ENCODE peak calls at places on chromosomes 3 and 15, in four cellular contexts. N, A, I and Z are unnamed samples.

GRCh38 chr3:30319713-30320112 is 286.7 kb upstream of the TGFBR2 start:
- DNase-seq in I (peak), N (no peak), A (peak), Z (peak)

GRCh38 chr3:188264231-188265213 is 110.6 kb downstream of the LPP start:
- DNase-seq in I (no peak), N (no peak), A (peak), Z (no peak)

GRCh38 chr15:100259266-100259665 is 82.5 kb downstream of the ADAMTS17 start:
- DNase-seq in I (no peak), A (no peak), N (no peak), Z (no peak)

GRCh38 chr3:18135083-18135814 is 289.9 kb downstream of the SATB1 start:
- DNase-seq in A (no peak), I (no peak), N (no peak), Z (no peak)

GRCh38 chr15:98682992-98683701 is 34.8 kb downstream of the IGF1R start:
- DNase-seq in N (no peak), I (no peak), A (no peak), Z (no peak)

GRCh38 chr15:89115547-89115946 is 27.3 kb downstream of the ABHD2 start:
- DNase-seq in N (no peak), I (no peak), A (no peak), Z (no peak)

GRCh38 chr15:75801859-75802593 is 41.2 kb upstream of the UBE2Q2 start:
- DNase-seq in A (peak), I (peak), N (peak), Z (peak)

GRCh38 chr15:41407341-41407740 is 5.0 kb upstream of the NDUFAF1 start:
- DNase-seq in I (no peak), A (no peak), N (no peak), Z (no peak)

GRCh38 chr3:24323272-24323671 is 171.4 kb downstream of the THRB start:
- DNase-seq in A (no peak), I (no peak), N (no peak), Z (no peak)

DNA sequence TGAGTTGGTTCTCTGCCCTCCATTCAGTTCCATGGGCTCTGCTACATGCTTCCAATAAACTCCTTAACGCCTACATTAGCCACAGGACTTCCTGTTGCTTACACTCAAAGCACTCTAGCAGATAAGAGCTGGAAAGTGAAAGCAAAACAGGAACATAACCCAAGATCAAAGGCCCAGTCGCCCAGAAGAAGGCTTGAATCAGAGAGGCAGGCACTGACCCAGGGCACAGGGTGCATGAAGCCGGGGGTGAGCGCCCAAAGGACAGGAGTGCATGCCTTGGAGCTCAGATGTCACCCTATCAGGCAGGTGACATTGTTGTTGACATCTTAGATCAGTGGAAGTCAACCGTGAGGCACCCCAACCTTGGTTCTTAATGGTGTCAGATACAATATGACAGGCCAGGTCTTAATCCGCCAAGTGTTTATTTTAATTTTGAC is 235.1 kb downstream of the UACA start:
- DNase-seq in I (no peak), N (no peak), A (peak), Z (peak)
- TF ChIP-seq ELF1 in I (no peak), N (peak), A (peak), Z (no peak)

DNA sequence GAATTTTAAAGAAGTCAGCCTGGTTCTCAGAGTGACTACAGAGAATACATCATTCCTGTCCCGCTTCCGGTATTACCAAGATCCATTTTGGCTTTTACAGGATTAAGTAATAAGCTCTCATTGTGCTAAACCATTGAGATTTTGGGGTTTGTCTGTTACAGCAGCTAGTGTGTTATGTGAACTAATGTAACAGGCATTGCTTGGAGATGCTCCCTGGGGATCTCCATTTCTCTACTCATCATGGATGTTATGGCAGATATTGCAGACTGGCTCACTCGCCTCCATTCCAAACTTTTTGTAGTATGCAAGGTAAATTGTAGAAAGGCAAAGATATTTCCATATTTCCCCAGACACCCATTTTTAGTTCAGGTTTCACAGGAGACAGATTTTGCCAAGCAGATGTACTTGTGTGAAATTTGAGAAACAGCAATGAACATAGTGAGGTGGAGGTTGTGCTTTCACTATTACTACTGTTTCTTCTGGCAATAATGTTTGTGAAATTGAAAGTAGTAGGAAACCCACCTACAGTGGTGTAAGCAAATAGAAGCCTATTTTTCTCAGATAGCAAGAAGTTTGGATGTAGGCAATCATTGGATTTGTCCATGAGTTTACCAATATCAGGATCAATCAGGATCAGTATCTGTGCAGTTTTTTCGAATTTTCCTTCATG is 177.1 kb upstream of the GALNT15 start:
- DNase-seq in I (no peak), N (no peak), A (no peak), Z (no peak)
- TF ChIP-seq ELF1 in I (no peak), N (no peak), A (no peak), Z (no peak)

DNA sequence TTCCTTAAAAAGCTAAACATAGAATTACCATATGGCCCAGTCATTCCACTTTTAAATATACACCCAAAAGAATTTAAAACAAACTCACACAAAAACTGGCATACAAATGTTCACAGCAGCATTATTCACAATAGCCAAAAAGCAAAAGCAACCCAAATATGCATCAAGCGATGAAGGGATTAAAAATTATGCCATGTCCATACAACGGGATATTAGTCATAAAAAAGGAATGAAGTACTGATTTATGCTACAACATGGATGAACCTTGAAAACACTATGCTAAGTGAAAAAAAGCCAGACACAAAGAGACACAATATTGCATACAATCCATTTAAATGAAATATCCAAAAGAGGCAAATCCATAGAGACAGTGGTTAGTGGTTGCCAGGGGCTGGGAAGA is 118.2 kb downstream of the OSBPL10 start:
- DNase-seq in A (no peak), I (no peak), N (no peak), Z (no peak)
- TF ChIP-seq ELF1 in A (no peak), I (no peak), N (no peak), Z (no peak)

GRCh38 chr3:184175506-184175905 is 851 bp downstream of the AP2M1 start:
- DNase-seq in I (no peak), A (no peak), N (no peak), Z (no peak)

GRCh38 chr3:184177331-184177731 is 2.7 kb downstream of the AP2M1 start:
- DNase-seq in A (no peak), N (no peak), I (no peak), Z (no peak)

GRCh38 chr3:184175981-184176376 is 1.3 kb downstream of the AP2M1 start:
- DNase-seq in N (no peak), A (no peak), I (no peak), Z (no peak)

GRCh38 chr3:184177767-184178306 is 3.2 kb downstream of the AP2M1 start:
- DNase-seq in N (no peak), A (no peak), I (no peak), Z (no peak)

DNA sequence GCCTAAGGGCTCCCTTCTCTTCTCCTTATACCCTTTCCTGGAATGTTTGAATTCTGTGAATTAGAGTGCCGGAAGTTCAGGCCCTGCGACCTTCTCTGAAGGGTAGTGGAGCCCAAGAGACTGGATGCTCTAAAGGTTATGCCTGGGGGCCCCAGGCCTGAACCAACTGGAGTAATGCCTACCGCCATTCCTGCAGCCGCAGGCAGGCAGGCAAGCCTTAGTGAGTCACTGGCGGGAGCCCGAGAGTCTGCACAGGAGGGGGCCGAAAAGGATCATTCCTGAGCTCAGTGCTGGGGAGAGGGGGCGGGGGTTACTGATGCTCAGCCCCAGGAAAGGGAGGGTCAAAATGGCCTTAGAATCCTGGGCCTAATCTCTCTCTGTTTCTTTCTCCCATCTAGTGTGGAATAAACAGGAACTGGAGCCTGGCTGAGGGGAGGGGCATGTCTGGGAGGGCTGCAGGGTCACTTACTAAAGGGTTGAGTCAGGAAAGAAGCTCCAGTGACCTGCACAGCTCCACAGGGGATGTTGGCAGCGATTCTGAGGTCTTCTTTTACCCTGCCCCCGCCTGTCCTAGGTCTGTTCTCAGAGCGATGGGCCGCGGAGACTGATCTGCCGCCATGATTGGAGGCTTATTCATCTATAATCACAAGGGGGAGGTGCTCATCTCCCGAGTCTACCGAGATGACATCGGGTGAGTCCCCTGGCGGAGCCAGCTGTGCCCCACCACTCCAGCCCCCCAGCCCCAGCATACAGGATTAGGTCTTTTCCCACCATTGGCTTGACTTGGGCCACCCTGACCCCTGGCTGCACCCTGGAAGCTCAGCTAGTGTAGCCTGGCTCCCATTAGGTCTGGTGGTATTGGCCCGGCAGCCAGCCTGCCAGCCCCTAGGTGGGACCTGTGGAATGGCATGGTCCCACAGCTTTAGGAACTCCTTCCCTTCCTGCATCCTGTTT is 2.0 kb downstream of the AP2M1 start:
- DNase-seq in A (peak), N (peak), I (peak), Z (peak)
- TF ChIP-seq ELF1 in A (peak), N (peak), I (peak), Z (no peak)

GRCh38 chr3:53591646-53592045 is 97.2 kb downstream of the CACNA1D start:
- DNase-seq in N (no peak), A (no peak), I (no peak), Z (no peak)
- TF ChIP-seq ELF1 in N (no peak), A (no peak), I (no peak), Z (no peak)

DNA sequence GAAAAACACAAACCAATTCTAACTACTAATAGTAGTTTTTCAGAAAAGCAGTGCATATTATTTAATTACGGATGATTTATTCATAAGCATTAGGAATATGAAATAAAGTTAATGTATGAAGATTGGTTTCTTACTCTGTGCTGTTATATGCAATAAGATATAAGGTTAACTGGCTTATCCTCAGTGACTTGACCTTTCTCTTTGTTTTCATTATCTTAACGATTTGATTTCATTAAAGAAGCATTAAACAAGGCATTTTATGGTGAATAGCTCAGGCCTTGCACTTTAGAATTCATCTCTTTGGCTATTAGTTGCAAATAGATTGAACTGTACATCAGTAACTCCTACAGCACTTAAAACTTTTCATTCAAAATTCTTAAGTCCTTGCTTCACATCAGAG is 28.9 kb downstream of the RAP2B start:
- DNase-seq in N (no peak), I (no peak), A (no peak), Z (no peak)
- TF ChIP-seq ELF1 in N (no peak), I (no peak), A (no peak), Z (no peak)

GRCh38 chr3:194688207-194688711 is 2.6 kb downstream of the FAM43A start:
- DNase-seq in A (peak), I (peak), N (no peak), Z (no peak)
- TF ChIP-seq ELF1 in A (no peak), I (no peak), N (no peak), Z (no peak)

DNA sequence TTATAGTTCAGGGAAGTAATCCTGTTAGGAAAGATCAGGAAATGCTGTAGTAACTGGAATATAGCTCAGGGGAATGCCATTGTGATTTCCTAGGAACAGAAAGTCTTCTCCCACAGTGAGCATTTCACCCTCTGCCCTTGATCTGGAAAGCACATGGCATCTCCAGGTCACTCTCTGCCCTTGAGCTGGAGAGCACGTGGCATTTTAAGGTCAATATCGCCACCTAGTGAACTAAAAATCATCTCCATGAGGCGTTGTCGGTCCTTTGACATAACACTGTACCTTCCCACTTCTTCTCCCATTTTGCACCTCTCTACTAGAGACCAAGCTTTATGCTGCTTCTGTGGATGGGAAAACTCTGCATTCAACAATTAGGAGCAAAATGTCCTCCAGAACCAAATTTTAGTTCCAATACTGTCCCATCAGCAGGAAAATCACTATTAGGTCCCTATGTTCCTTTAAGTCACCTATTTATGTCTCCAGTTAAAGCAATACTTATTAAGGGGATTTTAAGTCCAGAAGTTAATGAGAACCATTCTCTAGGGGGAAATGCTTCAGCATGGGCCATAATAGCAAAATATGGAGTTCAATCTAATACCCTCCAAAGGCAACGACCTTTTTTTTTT is 54.7 kb upstream of the GK5 start:
- DNase-seq in I (peak), N (peak), A (peak), Z (peak)
- TF ChIP-seq ELF1 in I (no peak), N (no peak), A (no peak), Z (no peak)

DNA sequence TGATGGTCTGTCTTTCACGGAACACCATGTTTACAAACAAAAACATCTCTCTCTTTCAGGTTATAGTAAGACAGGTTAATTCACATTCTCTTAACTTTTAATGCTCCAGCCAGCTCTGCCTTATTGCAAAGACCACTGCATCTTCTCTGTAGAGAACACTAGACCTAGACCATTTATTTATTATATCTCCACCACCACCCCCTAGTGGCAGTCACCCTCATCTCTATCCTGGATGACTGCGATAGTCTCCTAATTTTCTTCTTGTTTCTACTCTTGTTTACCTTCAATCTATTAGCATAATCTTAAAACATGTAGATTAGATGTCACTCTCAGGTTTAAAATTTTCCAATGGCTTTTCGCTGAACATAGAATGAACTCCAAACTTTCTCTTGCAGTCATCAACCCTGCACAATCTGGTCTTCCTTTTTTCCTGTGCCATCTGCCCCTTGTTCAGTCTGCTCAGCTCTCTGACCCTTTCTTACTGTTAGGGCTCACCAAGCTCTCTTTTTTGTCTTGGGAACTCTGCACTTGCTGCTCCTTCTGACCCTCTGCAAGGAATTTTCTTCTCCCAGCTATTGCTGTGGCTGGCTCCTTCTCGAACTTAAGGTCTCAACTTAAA is 155.6 kb downstream of the SQOR start:
- DNase-seq in A (peak), N (no peak), I (peak), Z (peak)
- TF ChIP-seq ELF1 in A (no peak), N (no peak), I (no peak), Z (no peak)